ENCODE peak calls at places on chromosomes 7 and 10, in seven cellular contexts. Q is iPS DF 6.9, S is IMR-90, U is psoas muscle, M is colonic mucosa, F is uterus, T is tibial nerve. C is an unnamed sample.

GRCh38 chr7:193538-194256 is 1.3 kb downstream of the FAM20C start:
- DNase-seq in M (peak; percentile 32), U (no peak), F (no peak), S (no peak), T (no peak), Q (no peak), C (no peak)

GRCh38 chr10:34885901-34886300 is 70.8 kb upstream of the PARD3 start:
- DNase-seq in T (no peak), S (no peak), U (no peak), M (no peak), F (no peak), Q (no peak), C (no peak)

GRCh38 chr10:91587710-91588638 is 44.9 kb downstream of the PPP1R3C start:
- DNase-seq in F (peak; percentile 79), Q (no peak), S (peak; percentile 83), T (no peak), M (no peak), U (peak; percentile 59), C (no peak)

GRCh38 chr7:140726304-140726703 is 29.8 kb downstream of the NDUFB2 start:
- DNase-seq in T (no peak), Q (no peak), F (no peak), M (no peak), U (no peak), S (peak; percentile 23), C (no peak)

GRCh38 chr7:79495544-79496272 is 42.2 kb upstream of the MAGI2 start:
- DNase-seq in T (no peak), U (no peak), F (no peak), Q (no peak), M (no peak), S (peak; percentile 89), C (no peak)

GRCh38 chr10:106136175-106136574 is 1028.3 kb downstream of the SORCS1 start:
- DNase-seq in Q (no peak), M (no peak), S (no peak), U (no peak), T (no peak), F (no peak), C (no peak)

GRCh38 chr7:149256568-149256967 is 5.4 kb upstream of the ZNF783 start:
- DNase-seq in M (no peak), T (no peak), F (no peak), Q (no peak), U (no peak), S (no peak), C (no peak)

GRCh38 chr10:97081621-97082235 is 104.0 kb downstream of the SLIT1 start:
- DNase-seq in T (no peak), U (peak; percentile 69), M (peak; percentile 59), S (peak; percentile 50), F (no peak), Q (peak; percentile 64), C (no peak)

GRCh38 chr7:140316165-140316661 is 82.1 kb downstream of the SLC37A3 start:
- DNase-seq in M (peak; percentile 73), S (peak; percentile 73), F (peak; percentile 80), U (peak; percentile 81), T (peak; percentile 39), Q (no peak), C (peak; percentile 82)

GRCh38 chr10:126171555-126171954 is 216.7 kb downstream of the ADAM12 start:
- DNase-seq in M (no peak), T (no peak), U (no peak), F (no peak), S (peak; percentile 79), Q (no peak), C (no peak)

GRCh38 chr7:27197137-27198042 is 2.5 kb downstream of the HOXA13 start:
- DNase-seq in T (no peak), S (no peak), U (no peak), M (no peak), F (no peak), Q (no peak), C (no peak)

GRCh38 chr7:24851791-24852190 is 94.5 kb upstream of the GSDME start:
- DNase-seq in S (peak; percentile 79), F (no peak), M (no peak), Q (no peak), T (no peak), U (no peak), C (no peak)

GRCh38 chr10:66586073-66586472 is 339.8 kb upstream of the LRRTM3 start:
- DNase-seq in F (no peak), M (peak; percentile 18), S (peak; percentile 35), T (no peak), U (no peak), Q (peak; percentile 22), C (no peak)

GRCh38 chr7:70696139-70696782 is 435.7 kb upstream of the GALNT17 start:
- DNase-seq in F (no peak), U (no peak), S (peak; percentile 52), M (peak; percentile 48), T (no peak), Q (no peak), C (no peak)

GRCh38 chr10:73262105-73262730 is 9.8 kb upstream of the MRPS16 start:
- DNase-seq in S (peak; percentile 74), T (no peak), F (no peak), Q (no peak), M (no peak), U (no peak), C (no peak)

GRCh38 chr10:30591249-30591670 is 38.3 kb downstream of the LYZL2 start:
- DNase-seq in F (peak; percentile 34), U (no peak), Q (no peak), M (peak; percentile 56), T (no peak), S (peak; percentile 53), C (no peak)

GRCh38 chr10:54769051-54769450 is 32.0 kb downstream of the PCDH15 start:
- DNase-seq in F (no peak), T (no peak), M (no peak), Q (no peak), S (no peak), U (no peak), C (no peak)

GRCh38 chr7:100889761-100890639 is 485 bp upstream of the UFSP1 start:
- DNase-seq in T (peak; percentile 81), M (peak; percentile 94), U (peak; percentile 98), Q (no peak), S (peak; percentile 90), F (peak; percentile 91), C (peak; percentile 95)

GRCh38 chr7:157519246-157519645 is 182.4 kb downstream of the DNAJB6 start:
- DNase-seq in F (no peak), Q (no peak), S (no peak), T (no peak), U (peak; percentile 23), M (no peak), C (no peak)

GRCh38 chr10:27658788-27659187 is 86.8 kb downstream of the MKX start:
- DNase-seq in Q (no peak), M (no peak), S (peak; percentile 67), F (no peak), U (no peak), T (no peak), C (no peak)

GRCh38 chr10:75662715-75663114 is 231.3 kb downstream of the LRMDA start:
- DNase-seq in M (peak; percentile 35), F (peak; percentile 91), Q (no peak), U (no peak), T (peak; percentile 30), S (no peak), C (no peak)

GRCh38 chr10:3173173-3173878 is 744 bp upstream of the PITRM1 start:
- DNase-seq in F (no peak), M (peak; percentile 95), U (peak; percentile 63), Q (no peak), S (no peak), T (no peak), C (peak; percentile 95)

DNA sequence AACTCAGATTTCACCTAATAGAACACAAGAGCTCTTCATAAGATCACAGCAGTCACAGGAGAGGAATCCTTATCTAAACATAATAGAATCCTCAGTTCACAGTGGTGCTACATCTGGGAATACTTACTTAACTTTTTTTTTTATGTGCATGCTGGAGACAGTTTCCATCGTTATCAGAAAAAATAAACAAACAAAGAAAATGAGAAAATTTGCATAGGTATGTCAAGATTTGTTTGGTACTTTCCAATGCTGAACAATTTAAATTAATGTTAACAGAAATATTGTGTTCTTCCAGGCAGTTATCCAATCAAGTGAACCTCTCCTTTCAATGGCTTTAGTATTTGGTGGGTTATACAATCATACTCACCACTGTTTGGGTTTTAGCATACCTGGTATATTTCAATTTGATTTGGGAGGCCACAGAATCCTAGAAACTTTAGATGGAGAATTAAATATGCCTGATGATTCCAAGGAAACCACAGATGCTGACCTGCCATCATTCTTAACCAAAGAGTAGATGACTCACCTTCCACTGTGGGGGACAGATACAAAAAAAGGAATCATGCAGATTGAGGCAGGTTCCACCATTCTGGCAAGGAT is 6.4 kb downstream of the CUBN start:
- DNase-seq in U (no peak), F (no peak), T (no peak), M (no peak), Q (no peak), S (peak; percentile 86), C (no peak)
- H3K27ac ChIP-seq in U (no peak overlapping the region), F (no peak overlapping the region), T (no peak overlapping the region), M (no peak overlapping the region), Q (no peak overlapping the region), S (no peak overlapping the region), C (no peak overlapping the region)

GRCh38 chr10:80405636-80406035 is 2.7 kb upstream of the PRXL2A start:
- DNase-seq in S (peak; percentile 16), Q (no peak), M (no peak), F (no peak), T (no peak), U (no peak), C (no peak)
- H3K4me1 ChIP-seq in S (no peaks in the 10 kb centered on the region), Q (no peaks in the 10 kb centered on the region), M (peaks cover 7% of the 10 kb centered on the region), F (no peaks in the 10 kb centered on the region), T (peaks cover 34% of the 10 kb centered on the region), U (peaks cover 25% of the 10 kb centered on the region), C (peaks cover 23% of the 10 kb centered on the region)

GRCh38 chr7:138527746-138528223 is 67.7 kb downstream of the TRIM24 start:
- DNase-seq in T (no peak), M (no peak), S (no peak), F (no peak), U (no peak), Q (peak; percentile 9), C (no peak)
- H3K36me3 ChIP-seq in T (peaks cover 9% of the 10 kb centered on the region), M (no peaks in the 10 kb centered on the region), S (peaks cover 5% of the 10 kb centered on the region), F (no peaks in the 10 kb centered on the region), U (peaks cover 31% of the 10 kb centered on the region), Q (peaks cover 12% of the 10 kb centered on the region), C (peaks cover 28% of the 10 kb centered on the region)

DNA sequence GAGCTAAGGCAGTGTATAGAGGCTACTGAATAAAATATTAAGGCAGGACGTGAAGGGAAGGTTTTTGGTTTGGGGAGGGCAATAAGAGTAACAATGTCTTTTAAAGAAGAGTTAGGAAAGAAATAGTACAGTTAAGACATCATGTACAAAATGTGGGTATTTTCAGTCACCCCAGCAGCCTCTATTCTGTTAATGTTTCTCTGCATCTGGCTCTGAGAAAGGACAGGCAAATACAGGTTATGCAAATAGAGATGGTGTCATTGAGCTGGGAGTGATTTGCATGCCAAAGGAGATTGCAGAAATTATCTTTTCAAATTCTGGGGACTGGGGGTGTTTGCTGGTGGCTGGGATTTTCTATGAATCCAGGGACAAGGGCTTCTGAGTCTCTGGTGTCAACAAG is 6.7 kb upstream of the TAS2R60 start:
- DNase-seq in U (no peak), F (no peak), Q (no peak), S (no peak), M (no peak), T (no peak), C (no peak)
- H3K27ac ChIP-seq in U (no peak overlapping the region), F (no peak overlapping the region), Q (no peak overlapping the region), S (no peak overlapping the region), M (no peak overlapping the region), T (no peak overlapping the region), C (no peak overlapping the region)